ENCODE peak calls at places on chromosomes 11 and 22, in seven cellular contexts. F is fibroblast of mammary gland, V is body of pancreas, U is endothelial cell of umbilical vein, E is A549, K is IMR-90, P is hepatocyte. B is an unnamed sample.

GRCh38 chr22:31897842-31898241 is 46.5 kb upstream of the YWHAH start:
- DNase-seq in E (no peak), U (peak), F (peak), P (no peak), V (no peak), K (peak), B (no peak)

GRCh38 chr22:42613869-42614268 is 814 bp downstream of the POLDIP3 start:
- DNase-seq in F (peak), U (no peak), K (no peak), P (no peak), V (no peak), E (no peak), B (no peak)

GRCh38 chr11:69096473-69096872 is 47.7 kb downstream of the TPCN2 start:
- DNase-seq in U (no peak), E (no peak), K (no peak), F (no peak), V (no peak), P (no peak), B (no peak)

GRCh38 chr11:2743427-2744110 is 43.8 kb upstream of the KCNQ1OT1 start:
- DNase-seq in F (no peak), E (no peak), K (no peak), U (no peak), V (peak), P (no peak), B (no peak)

GRCh38 chr11:92322225-92322624 is 97.6 kb downstream of the FAT3 start:
- DNase-seq in P (no peak), F (peak), E (no peak), K (peak), U (no peak), V (no peak), B (no peak)

GRCh38 chr11:114135737-114136151 is 76.2 kb downstream of the ZBTB16 start:
- DNase-seq in F (no peak), E (no peak), K (no peak), V (no peak), U (no peak), P (no peak), B (no peak)

GRCh38 chr11:130068986-130069683 is 559 bp upstream of the APLP2 start:
- DNase-seq in P (peak), F (peak), K (peak), E (peak), U (peak), V (peak), B (no peak)

GRCh38 chr11:65849771-65850216 is 8.2 kb downstream of the CFL1 start:
- DNase-seq in F (no peak), E (no peak), U (no peak), P (peak), V (no peak), K (no peak), B (no peak)

GRCh38 chr11:134994431-134994830 is 582.4 kb upstream of the B3GAT1 start:
- DNase-seq in F (no peak), K (no peak), P (no peak), E (no peak), V (no peak), U (no peak), B (no peak)

GRCh38 chr22:36435516-36436415 is 45.7 kb downstream of the TXN2 start:
- DNase-seq in E (no peak), P (peak), F (no peak), V (peak), K (no peak), U (no peak), B (no peak)

GRCh38 chr11:112392860-112393259 is 132.2 kb upstream of the PLET1 start:
- DNase-seq in K (no peak), V (no peak), U (no peak), P (no peak), F (no peak), E (no peak), B (no peak)

GRCh38 chr11:65014146-65014960 is at the start of gene ARL2:
- DNase-seq in V (no peak), U (no peak), K (no peak), E (no peak), F (peak), P (no peak), B (no peak)

GRCh38 chr22:30416843-30417242 is 8.7 kb upstream of the MTFP1 start:
- DNase-seq in F (no peak), V (no peak), K (no peak), E (no peak), P (no peak), U (no peak), B (no peak)

GRCh38 chr22:49667236-49667635 is 160.4 kb downstream of the BRD1 start:
- DNase-seq in K (no peak), P (no peak), E (no peak), V (no peak), F (no peak), U (peak), B (no peak)

GRCh38 chr11:96817488-96817887 is 427.7 kb downstream of the JRKL start:
- DNase-seq in V (no peak), U (no peak), P (peak), F (peak), K (no peak), E (no peak), B (peak)

GRCh38 chr11:86519064-86519911 is 144.6 kb downstream of the CCDC81 start:
- DNase-seq in F (peak), V (no peak), U (peak), K (peak), E (peak), P (peak), B (peak)

GRCh38 chr22:46845281-46846153 is 83.1 kb downstream of the TBC1D22A start:
- DNase-seq in V (no peak), F (peak), U (peak), P (no peak), K (peak), E (peak), B (peak)
- TF ChIP-seq CTCF in V (peak), F (peak), U (peak), P (peak), K (peak), E (peak), B (peak)

DNA sequence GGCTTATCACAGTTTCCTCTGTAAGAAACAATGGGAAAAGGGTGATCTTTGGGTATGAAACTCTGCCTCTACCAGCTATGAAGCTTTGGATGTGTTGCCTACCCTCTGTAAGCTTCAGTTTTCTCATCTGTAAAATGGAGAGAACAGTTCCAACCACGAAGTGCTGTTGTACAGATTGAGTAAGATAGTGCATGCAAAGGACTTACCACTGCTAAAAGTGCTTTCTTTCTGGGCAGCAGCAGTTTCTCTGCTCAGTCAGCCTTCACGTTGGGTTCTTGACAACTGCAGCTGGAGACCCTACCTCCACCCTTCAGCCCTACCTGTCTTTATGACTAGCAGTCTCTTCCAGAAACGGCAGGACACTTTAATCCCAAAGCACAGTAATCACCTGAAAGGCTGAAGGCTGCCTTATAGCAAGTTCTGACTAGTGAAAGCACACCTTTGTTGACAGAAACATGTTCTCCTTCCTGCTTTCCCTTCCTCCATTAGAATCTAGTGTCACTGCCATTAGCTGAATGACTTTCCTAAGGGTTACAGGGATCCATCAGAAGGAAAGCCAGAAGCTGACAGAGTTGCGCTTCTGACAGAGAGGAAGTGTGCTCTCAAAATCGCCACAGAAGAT is 91.4 kb downstream of the RPL27A start:
- DNase-seq in P (no peak), U (no peak), E (no peak), V (no peak), K (no peak), F (no peak), B (no peak)
- H3K4me3 ChIP-seq in P (no peak), U (no peak), E (no peak), V (no peak), K (no peak), F (no peak), B (no peak)

GRCh38 chr22:43923631-43924548 is at the start of gene PNPLA3:
- DNase-seq in V (peak), E (peak), U (peak), K (peak), P (peak), F (peak), B (peak)
- TF ChIP-seq CTCF in V (no peak), E (peak), U (peak), K (peak), P (peak), F (no peak), B (peak)

DNA sequence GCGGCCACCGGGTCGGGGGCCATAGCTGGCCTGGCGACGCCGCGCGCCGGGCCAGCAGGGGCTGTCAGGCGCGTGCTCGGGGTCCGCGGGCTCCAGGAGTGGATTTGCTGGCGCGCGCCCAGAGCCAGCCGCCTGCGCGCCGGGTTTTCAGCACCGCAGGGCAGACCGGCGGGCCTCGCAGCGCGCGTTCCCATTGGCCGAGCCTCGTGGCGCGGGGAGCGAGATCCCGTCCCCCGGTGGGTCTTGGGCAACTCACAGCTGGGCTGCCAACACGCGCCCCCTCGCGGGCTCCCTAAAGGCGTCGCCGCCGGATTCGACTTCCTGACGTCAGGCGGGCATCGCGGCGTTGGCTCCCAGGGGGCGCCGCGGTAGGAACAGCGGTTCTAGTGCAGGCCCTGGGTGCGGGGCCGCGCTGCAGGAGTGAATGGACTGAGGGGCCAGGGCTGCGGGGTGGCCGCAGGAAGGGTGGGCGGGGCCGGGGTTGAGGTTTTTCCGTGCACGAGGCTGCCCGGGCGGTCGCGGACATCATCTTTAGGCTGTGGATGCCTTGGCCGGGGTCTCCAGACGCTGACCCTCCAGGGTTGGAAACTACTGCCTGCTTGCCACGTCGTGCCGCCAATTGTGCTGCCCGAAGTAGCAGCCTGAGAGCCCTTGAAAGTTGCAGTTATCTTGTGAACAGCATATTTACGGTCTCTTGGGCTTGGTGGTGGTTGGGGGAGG is at the start of gene FADS1:
- DNase-seq in K (peak), P (peak), E (peak), F (peak), U (peak), V (peak), B (peak)
- H3K4me3 ChIP-seq in K (peak), P (peak), E (peak), F (peak), U (peak), V (peak), B (peak)

GRCh38 chr11:61657566-61657965 is 22.6 kb upstream of the DAGLA start:
- DNase-seq in E (no peak), V (peak), K (no peak), P (no peak), F (no peak), U (peak), B (no peak)
- TF ChIP-seq CTCF in E (no peak), V (peak), K (no peak), P (no peak), F (no peak), U (no peak), B (no peak)

DNA sequence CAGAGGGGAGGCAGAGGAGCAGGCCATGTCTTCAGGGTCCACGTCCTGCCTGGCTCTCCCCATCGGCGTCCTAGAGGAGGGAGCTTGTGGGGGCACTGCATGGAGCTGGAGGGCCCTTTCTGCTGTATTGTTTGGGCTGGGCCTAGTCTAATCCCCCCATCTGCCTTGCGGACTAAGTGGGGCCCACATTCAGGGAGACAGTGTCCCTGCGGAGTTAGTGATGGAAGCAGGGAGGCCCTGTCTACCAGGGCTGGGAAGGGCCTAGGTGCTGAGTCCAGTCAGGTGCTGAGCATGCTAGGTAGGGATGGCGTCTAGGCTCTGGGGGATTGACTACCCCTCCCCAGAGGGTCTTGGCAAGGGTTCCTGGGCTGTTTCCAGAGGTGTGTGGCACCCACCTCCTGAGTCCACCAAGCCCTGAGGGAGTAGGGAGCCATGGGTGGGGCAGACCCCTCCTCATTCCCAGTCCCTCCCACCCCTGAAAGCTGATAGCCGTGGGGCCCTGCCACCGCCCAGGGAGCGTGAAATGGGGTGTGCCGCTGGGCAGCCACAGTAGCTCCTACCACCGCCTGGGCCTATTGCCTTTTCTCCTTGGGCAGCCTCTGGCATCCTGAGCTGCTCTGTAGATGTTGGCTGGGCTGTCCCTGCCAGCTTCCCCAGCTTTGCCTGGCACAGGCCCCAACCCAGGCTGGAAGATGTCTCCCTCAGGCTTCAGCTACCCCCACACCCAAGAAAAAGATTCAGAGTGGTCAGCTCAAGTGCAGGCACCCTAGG is 1.9 kb upstream of the POLD4 start:
- DNase-seq in K (no peak), U (no peak), V (no peak), E (peak), F (no peak), P (no peak), B (no peak)
- H3K4me3 ChIP-seq in K (no peak), U (no peak), V (no peak), E (peak), F (no peak), P (no peak), B (no peak)

DNA sequence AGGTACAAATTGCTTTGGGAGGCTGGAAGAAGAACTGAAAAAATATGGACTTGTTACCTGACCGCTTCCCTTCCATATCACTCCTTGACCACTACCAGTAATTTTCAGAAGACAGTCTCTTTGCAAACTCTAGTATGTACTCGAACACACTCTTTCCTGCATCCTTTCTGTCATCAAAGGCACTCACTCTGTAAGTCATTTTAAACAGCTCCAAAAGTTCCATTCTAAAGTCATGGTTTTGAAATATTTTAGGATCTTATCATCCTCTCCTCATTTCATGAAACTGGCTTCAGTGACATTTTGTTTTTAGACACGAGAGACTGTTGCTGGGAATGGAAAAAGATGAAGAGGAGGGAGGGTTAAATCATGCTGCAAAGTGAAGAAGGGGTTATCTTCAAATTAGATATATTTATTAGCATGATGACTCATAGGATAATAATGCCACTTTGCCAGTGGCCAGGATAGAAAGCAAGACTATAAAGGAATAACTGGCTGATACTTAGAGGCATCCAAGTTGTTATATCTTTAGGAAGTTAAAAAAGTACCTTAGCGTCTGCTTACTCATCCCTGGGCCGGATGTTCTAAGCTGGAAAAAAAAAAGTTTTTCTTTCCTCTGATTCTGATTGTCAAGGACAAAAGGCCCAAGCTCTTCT is 549.3 kb downstream of the METTL15 start:
- DNase-seq in V (no peak), K (peak), U (peak), F (no peak), P (no peak), E (no peak), B (no peak)
- TF ChIP-seq CTCF in V (no peak), K (no peak), U (no peak), F (no peak), P (no peak), E (no peak), B (no peak)

B was measured in retinal pigment epithelial cell.